ENCODE peak calls at places on chromosome 17, in seven cellular contexts. One of them, this sample, is unnamed.

GRCh38 chr17:63082273-63082861 is 116.3 kb downstream of the TANC2 start:
- DNase-seq in mesenchymal stem cell: peak
- DNase-seq in lower lobe of right lung: no peak
- DNase-seq in dorsolateral prefrontal cortex: no peak
- DNase-seq in naive thymus-derived CD4-positive, alpha-beta T cell: no peak
- DNase-seq in tibial nerve: no peak
- DNase-seq in A549: peak
- DNase-seq in this sample: peak

GRCh38 chr17:38779965-38780752 is 19.2 kb downstream of the PIP4K2B start:
- DNase-seq in naive thymus-derived CD4-positive, alpha-beta T cell: no peak
- DNase-seq in tibial nerve: no peak
- DNase-seq in dorsolateral prefrontal cortex: peak
- DNase-seq in A549: no peak
- DNase-seq in mesenchymal stem cell: no peak
- DNase-seq in lower lobe of right lung: no peak
- DNase-seq in this sample: no peak

GRCh38 chr17:76265624-76266243 is 586 bp downstream of the UBALD2 start:
- DNase-seq in mesenchymal stem cell: peak
- DNase-seq in naive thymus-derived CD4-positive, alpha-beta T cell: peak
- DNase-seq in A549: peak
- DNase-seq in dorsolateral prefrontal cortex: peak
- DNase-seq in lower lobe of right lung: peak
- DNase-seq in tibial nerve: no peak
- DNase-seq in this sample: peak

GRCh38 chr17:7836596-7837374 is 2.8 kb downstream of the KDM6B start:
- DNase-seq in lower lobe of right lung: peak
- DNase-seq in mesenchymal stem cell: peak
- DNase-seq in naive thymus-derived CD4-positive, alpha-beta T cell: no peak
- DNase-seq in dorsolateral prefrontal cortex: peak
- DNase-seq in tibial nerve: peak
- DNase-seq in A549: peak
- DNase-seq in this sample: peak

GRCh38 chr17:7667616-7668406 is 17.1 kb downstream of the ATP1B2 start:
- DNase-seq in tibial nerve: no peak
- DNase-seq in mesenchymal stem cell: no peak
- DNase-seq in dorsolateral prefrontal cortex: peak
- DNase-seq in lower lobe of right lung: no peak
- DNase-seq in A549: no peak
- DNase-seq in naive thymus-derived CD4-positive, alpha-beta T cell: no peak
- DNase-seq in this sample: no peak

GRCh38 chr17:52276609-52277008 is 118.1 kb upstream of the CA10 start:
- DNase-seq in tibial nerve: no peak
- DNase-seq in lower lobe of right lung: no peak
- DNase-seq in naive thymus-derived CD4-positive, alpha-beta T cell: no peak
- DNase-seq in A549: no peak
- DNase-seq in mesenchymal stem cell: no peak
- DNase-seq in dorsolateral prefrontal cortex: no peak
- DNase-seq in this sample: no peak

GRCh38 chr17:19456016-19456927 is 45.2 kb downstream of the RNF112 start:
- DNase-seq in A549: no peak
- DNase-seq in tibial nerve: no peak
- DNase-seq in dorsolateral prefrontal cortex: no peak
- DNase-seq in lower lobe of right lung: no peak
- DNase-seq in naive thymus-derived CD4-positive, alpha-beta T cell: no peak
- DNase-seq in mesenchymal stem cell: no peak
- DNase-seq in this sample: no peak

GRCh38 chr17:47205419-47205963 is 3.7 kb upstream of the MYL4 start:
- DNase-seq in naive thymus-derived CD4-positive, alpha-beta T cell: peak
- DNase-seq in lower lobe of right lung: peak
- DNase-seq in A549: no peak
- DNase-seq in tibial nerve: peak
- DNase-seq in mesenchymal stem cell: peak
- DNase-seq in dorsolateral prefrontal cortex: no peak
- DNase-seq in this sample: peak

GRCh38 chr17:10077561-10078299 is 120.7 kb downstream of the GAS7 start:
- DNase-seq in A549: no peak
- DNase-seq in dorsolateral prefrontal cortex: no peak
- DNase-seq in tibial nerve: no peak
- DNase-seq in naive thymus-derived CD4-positive, alpha-beta T cell: no peak
- DNase-seq in mesenchymal stem cell: no peak
- DNase-seq in lower lobe of right lung: no peak
- DNase-seq in this sample: no peak

DNA sequence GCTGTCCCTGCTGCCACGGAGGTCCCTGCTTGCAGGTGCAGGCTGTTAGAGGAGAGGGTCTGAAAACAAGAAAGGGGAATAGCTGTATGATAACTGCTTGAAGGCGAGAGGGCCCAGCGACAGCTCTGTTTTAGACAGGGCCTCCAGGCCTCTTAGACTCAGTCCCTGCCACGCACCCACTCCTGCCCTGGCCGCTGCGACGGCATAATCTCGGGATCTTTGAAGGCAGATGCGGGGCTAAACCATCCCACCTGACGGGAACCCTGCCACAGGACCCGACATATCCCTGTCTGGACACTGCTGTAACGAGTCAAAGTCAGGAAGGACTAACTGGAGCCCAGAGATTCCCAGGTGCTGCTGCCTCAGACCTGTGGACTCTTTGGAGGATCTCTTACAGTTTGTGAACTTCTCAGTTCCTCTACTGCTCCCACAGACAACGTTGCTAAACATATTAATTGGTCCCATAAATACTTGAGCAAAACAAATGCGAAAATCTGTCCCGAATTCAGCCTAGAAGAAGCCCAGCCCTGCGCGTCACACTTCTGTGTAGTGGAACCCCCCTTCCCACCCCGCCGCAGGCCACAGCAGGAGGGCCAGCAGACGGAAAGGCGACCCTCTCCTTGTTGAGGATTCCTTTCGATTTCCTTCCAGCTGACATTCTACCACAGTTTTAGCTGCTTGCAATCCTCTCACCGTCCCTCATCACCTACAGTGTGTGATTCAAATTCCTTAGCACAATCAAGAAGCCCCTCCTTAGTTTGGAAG is 998 bp upstream of the TMEM11 start:
- DNase-seq in lower lobe of right lung: peak
- DNase-seq in tibial nerve: no peak
- DNase-seq in mesenchymal stem cell: peak
- DNase-seq in dorsolateral prefrontal cortex: peak
- DNase-seq in A549: no peak
- DNase-seq in naive thymus-derived CD4-positive, alpha-beta T cell: peak
- DNase-seq in this sample: no peak
- H3K27ac ChIP-seq in lower lobe of right lung: peak
- H3K27ac ChIP-seq in tibial nerve: peak
- H3K27ac ChIP-seq in mesenchymal stem cell: peak
- H3K27ac ChIP-seq in dorsolateral prefrontal cortex: peak
- H3K27ac ChIP-seq in A549: peak
- H3K27ac ChIP-seq in naive thymus-derived CD4-positive, alpha-beta T cell: peak
- H3K27ac ChIP-seq in this sample: peak

DNA sequence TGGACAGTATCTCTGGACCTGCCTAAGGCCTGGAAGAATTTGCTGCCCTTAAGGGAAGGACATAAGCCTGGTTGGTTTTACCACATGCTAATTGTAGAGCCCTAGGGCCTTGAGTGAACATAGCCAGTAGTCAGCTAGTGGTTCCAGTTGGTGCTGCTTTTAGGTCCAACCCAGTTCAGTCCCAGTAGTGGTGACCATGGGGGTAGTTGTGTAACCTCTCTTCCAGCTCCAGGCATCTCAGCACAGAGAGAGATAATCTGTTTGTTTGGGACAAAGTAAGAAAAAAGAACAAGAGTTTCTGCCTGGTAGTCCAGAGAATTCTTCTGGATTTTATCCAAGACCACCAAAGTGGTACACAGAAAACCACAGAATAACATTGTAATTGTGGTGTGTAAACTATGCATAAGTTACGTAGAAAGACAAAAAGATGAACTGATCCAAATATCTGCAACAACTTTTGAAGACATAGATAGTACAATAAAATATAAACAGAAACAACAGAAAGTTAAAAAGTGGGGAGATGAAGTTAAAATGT is 5.2 kb upstream of the CCL13 start:
- DNase-seq in tibial nerve: no peak
- DNase-seq in lower lobe of right lung: no peak
- DNase-seq in dorsolateral prefrontal cortex: no peak
- DNase-seq in A549: no peak
- DNase-seq in mesenchymal stem cell: no peak
- DNase-seq in naive thymus-derived CD4-positive, alpha-beta T cell: no peak
- DNase-seq in this sample: peak
- H3K27ac ChIP-seq in tibial nerve: peak
- H3K27ac ChIP-seq in lower lobe of right lung: peak
- H3K27ac ChIP-seq in dorsolateral prefrontal cortex: no peak
- H3K27ac ChIP-seq in A549: no peak
- H3K27ac ChIP-seq in mesenchymal stem cell: no peak
- H3K27ac ChIP-seq in naive thymus-derived CD4-positive, alpha-beta T cell: no peak
- H3K27ac ChIP-seq in this sample: no peak

DNA sequence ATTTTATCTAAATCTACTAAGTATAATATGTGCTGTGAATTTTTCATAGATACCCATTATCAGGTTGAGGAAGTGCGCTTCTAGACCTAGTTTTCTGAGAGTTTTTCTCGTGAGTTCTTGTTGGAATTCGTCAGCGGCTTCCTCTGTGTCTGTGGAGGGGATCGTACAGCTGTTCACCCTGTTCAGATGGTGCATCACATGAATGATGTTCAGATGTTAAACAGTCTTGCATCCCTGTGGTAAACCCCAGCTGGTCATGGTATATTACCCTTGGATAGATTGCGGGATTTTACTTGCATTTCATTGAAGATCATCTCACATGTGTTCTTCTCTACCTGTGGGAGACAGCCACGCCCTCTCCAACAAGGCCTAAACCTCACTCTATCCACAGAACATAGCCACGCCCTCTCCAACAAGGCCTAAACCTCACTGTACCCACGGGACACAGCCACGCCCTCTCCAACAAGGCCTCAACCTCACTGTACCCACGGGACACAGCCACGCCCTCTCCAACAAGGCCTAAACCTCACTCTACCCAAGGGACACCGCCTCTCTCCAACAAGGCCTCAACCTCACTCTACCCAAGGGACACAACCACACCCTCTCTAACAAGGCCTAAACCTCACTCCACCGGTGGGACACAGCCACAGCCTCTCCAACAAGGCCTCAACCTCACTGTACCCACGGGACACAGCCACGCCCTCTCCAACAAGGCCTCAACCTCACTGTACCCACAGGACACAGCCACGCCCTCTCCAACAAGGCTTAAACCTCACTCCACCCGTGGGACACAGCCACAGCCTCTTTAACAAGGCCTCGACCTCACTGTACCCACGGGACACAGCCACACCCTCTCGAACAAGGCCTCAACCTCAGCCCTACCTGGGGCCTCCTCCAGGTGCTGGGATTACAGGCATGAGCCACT is 180.2 kb upstream of the CHMP6 start:
- DNase-seq in dorsolateral prefrontal cortex: no peak
- DNase-seq in naive thymus-derived CD4-positive, alpha-beta T cell: no peak
- DNase-seq in A549: no peak
- DNase-seq in lower lobe of right lung: no peak
- DNase-seq in mesenchymal stem cell: no peak
- DNase-seq in tibial nerve: no peak
- DNase-seq in this sample: no peak
- H3K27ac ChIP-seq in dorsolateral prefrontal cortex: no peak
- H3K27ac ChIP-seq in naive thymus-derived CD4-positive, alpha-beta T cell: peak
- H3K27ac ChIP-seq in A549: no peak
- H3K27ac ChIP-seq in lower lobe of right lung: no peak
- H3K27ac ChIP-seq in mesenchymal stem cell: no peak
- H3K27ac ChIP-seq in tibial nerve: no peak
- H3K27ac ChIP-seq in this sample: no peak

GRCh38 chr17:30380106-30380420 is 1.3 kb downstream of the CPD start:
- DNase-seq in naive thymus-derived CD4-positive, alpha-beta T cell: no peak
- DNase-seq in lower lobe of right lung: no peak
- DNase-seq in A549: no peak
- DNase-seq in mesenchymal stem cell: peak
- DNase-seq in dorsolateral prefrontal cortex: no peak
- DNase-seq in tibial nerve: no peak
- DNase-seq in this sample: no peak
- H3K27ac ChIP-seq in naive thymus-derived CD4-positive, alpha-beta T cell: peak
- H3K27ac ChIP-seq in lower lobe of right lung: peak
- H3K27ac ChIP-seq in A549: no peak
- H3K27ac ChIP-seq in mesenchymal stem cell: no peak
- H3K27ac ChIP-seq in dorsolateral prefrontal cortex: no peak
- H3K27ac ChIP-seq in tibial nerve: peak
- H3K27ac ChIP-seq in this sample: no peak

DNA sequence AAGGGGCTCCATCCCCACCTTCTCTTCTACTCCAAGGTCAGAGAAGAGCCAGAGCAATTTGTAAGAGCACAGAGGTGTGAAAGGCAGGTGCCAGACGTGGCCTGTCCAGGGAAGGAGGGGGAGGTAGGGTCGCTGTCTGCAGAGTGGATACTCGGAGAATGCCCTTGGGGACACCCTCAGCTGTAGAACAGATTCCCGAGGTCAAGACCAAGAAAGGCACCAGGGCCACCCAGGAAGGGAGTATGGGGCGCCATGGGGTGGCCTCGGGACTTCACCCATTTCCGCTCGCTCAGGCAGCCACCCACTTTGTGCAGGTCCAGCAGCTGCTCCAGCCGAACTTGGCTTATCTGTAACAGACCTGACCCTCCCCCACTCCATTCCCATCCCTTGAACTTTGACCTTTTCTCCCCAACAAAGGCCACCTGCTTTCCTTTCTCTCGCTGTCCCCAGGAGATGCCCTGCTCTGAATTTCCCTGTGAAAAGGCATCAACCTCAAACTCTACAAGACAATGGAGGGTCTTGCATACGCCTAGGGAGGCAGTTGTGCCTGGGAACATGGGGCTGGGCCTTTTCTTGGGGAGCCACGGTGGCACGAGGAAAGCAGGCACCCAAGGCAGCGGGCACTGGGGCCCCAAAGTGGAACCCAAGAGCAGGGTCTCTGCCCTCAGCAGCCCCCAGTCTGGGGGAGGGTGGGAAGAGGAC is 11.3 kb upstream of the AXIN2 start:
- DNase-seq in A549: no peak
- DNase-seq in tibial nerve: no peak
- DNase-seq in lower lobe of right lung: no peak
- DNase-seq in mesenchymal stem cell: no peak
- DNase-seq in naive thymus-derived CD4-positive, alpha-beta T cell: no peak
- DNase-seq in dorsolateral prefrontal cortex: no peak
- DNase-seq in this sample: no peak
- H3K27ac ChIP-seq in A549: no peak
- H3K27ac ChIP-seq in tibial nerve: no peak
- H3K27ac ChIP-seq in lower lobe of right lung: no peak
- H3K27ac ChIP-seq in mesenchymal stem cell: no peak
- H3K27ac ChIP-seq in naive thymus-derived CD4-positive, alpha-beta T cell: no peak
- H3K27ac ChIP-seq in dorsolateral prefrontal cortex: no peak
- H3K27ac ChIP-seq in this sample: no peak

This sample was measured in SJSA1.